ENCODE peak calls at places on chromosomes 6 and 20, in eight cellular contexts. B, V, P, Q, A, O, U and N are unnamed samples.

GRCh38 chr20:41830702-41831101 is 212.5 kb upstream of the CHD6 start:
- DNase-seq in B (no peak), V (no peak), P (no peak), Q (no peak), A (no peak), O (no peak), U (no peak), N (no peak)

GRCh38 chr6:143980921-143981320 is 27.1 kb downstream of the PLAGL1 start:
- DNase-seq in B (no peak), V (no peak), P (no peak), Q (no peak), A (no peak), O (no peak), U (no peak), N (no peak)

GRCh38 chr6:17585766-17586502 is 14.2 kb upstream of the FAM8A1 start:
- DNase-seq in B (no peak), V (no peak), P (no peak), Q (peak), A (no peak), O (no peak), U (peak), N (no peak)

GRCh38 chr20:2336471-2336870 is 40.7 kb downstream of the TGM3 start:
- DNase-seq in B (no peak), V (no peak), P (no peak), Q (no peak), A (no peak), O (no peak), U (no peak), N (no peak)

GRCh38 chr20:63067721-63068560 is 61.2 kb upstream of the BHLHE23 start:
- DNase-seq in B (no peak), V (no peak), P (no peak), Q (no peak), A (no peak), O (no peak), U (no peak), N (no peak)

GRCh38 chr6:158022749-158023596 is 41.3 kb downstream of the SYNJ2 start:
- DNase-seq in B (no peak), V (no peak), P (no peak), Q (no peak), A (no peak), O (no peak), U (no peak), N (no peak)

GRCh38 chr6:123619156-123619555 is 17.6 kb downstream of the TRDN start:
- DNase-seq in B (no peak), V (no peak), P (no peak), Q (no peak), A (no peak), O (no peak), U (no peak), N (no peak)

GRCh38 chr6:111521497-111522275 is 38.7 kb upstream of the REV3L start:
- DNase-seq in B (no peak), V (peak), P (no peak), Q (peak), A (no peak), O (no peak), U (no peak), N (no peak)

GRCh38 chr20:35607003-35607735 is 8.5 kb upstream of the SPAG4 start:
- DNase-seq in B (no peak), V (no peak), P (no peak), Q (peak), A (no peak), O (no peak), U (no peak), N (no peak)